ENCODE peak calls at places on chromosomes 3 and 15, in four cellular contexts. C is colonic mucosa, E is nephron progenitor cell, M is breast epithelium. X is an unnamed sample.

GRCh38 chr3:99323940-99324339 is 314.5 kb upstream of the COL8A1 start:
- DNase-seq in C (no peak), M (no peak), E (no peak), X (no peak)

GRCh38 chr15:65956307-65956706 is 87.0 kb downstream of the RAB11A start:
- DNase-seq in C (no peak), E (no peak), M (no peak), X (no peak)

GRCh38 chr3:42510325-42510724 is 7.9 kb downstream of the VIPR1 start:
- DNase-seq in M (no peak), C (peak; percentile 66), E (no peak), X (no peak)

GRCh38 chr15:25410649-25411048 is 28.2 kb downstream of the UBE3A start:
- DNase-seq in C (no peak), E (no peak), M (no peak), X (no peak)

GRCh38 chr15:40084657-40085056 is 24.0 kb downstream of the BMF start:
- DNase-seq in E (no peak), M (no peak), C (no peak), X (no peak)

GRCh38 chr3:54008099-54008498 is 114.3 kb upstream of the CACNA2D3 start:
- DNase-seq in E (no peak), C (no peak), M (no peak), X (no peak)

GRCh38 chr15:71106802-71107500 is 8.3 kb upstream of the THSD4 start:
- DNase-seq in M (no peak), C (no peak), E (no peak), X (no peak)

GRCh38 chr15:40155270-40155910 is 5.5 kb upstream of the BUB1B start:
- DNase-seq in C (peak; percentile 78), M (peak; percentile 73), E (no peak), X (no peak)

GRCh38 chr3:82423485-82423884 is 662.0 kb upstream of the GBE1 start:
- DNase-seq in E (no peak), M (no peak), C (no peak), X (no peak)

GRCh38 chr3:194990454-194991337 is 280.3 kb downstream of the XXYLT1 start:
- DNase-seq in C (peak; percentile 7), M (no peak), E (no peak), X (no peak)

GRCh38 chr15:53586815-53587214 is 172.6 kb downstream of the WDR72 start:
- DNase-seq in M (no peak), E (peak; percentile 64), C (peak; percentile 80), X (no peak)

GRCh38 chr15:63301088-63301487 is 23.7 kb downstream of the APH1B start:
- DNase-seq in M (no peak), E (no peak), C (no peak), X (no peak)

GRCh38 chr3:182671942-182672341 is 121.4 kb upstream of the ATP11B start:
- DNase-seq in M (no peak), E (no peak), C (no peak), X (no peak)

GRCh38 chr3:152683521-152683999 is 151.4 kb upstream of the P2RY1 start:
- DNase-seq in E (no peak), M (no peak), C (no peak), X (no peak)

GRCh38 chr3:111610189-111610588 is 15.0 kb upstream of the ZBED2 start:
- DNase-seq in C (no peak), M (no peak), E (no peak), X (no peak)

GRCh38 chr3:4343258-4343657 is 40.1 kb downstream of the SETMAR start:
- DNase-seq in M (no peak), C (no peak), E (no peak), X (no peak)

GRCh38 chr15:58182460-58183163 is 44.4 kb downstream of the AQP9 start:
- DNase-seq in M (no peak), E (peak; percentile 69), C (no peak), X (peak; percentile 32)

GRCh38 chr15:58179741-58180381 is 41.7 kb downstream of the AQP9 start:
- DNase-seq in M (no peak), E (no peak), C (no peak), X (no peak)

GRCh38 chr15:58190419-58190818 is 52.2 kb downstream of the AQP9 start:
- DNase-seq in C (no peak), E (no peak), M (no peak), X (no peak)

GRCh38 chr15:58189148-58189811 is 51.1 kb downstream of the AQP9 start:
- DNase-seq in E (no peak), C (no peak), M (no peak), X (no peak)

DNA sequence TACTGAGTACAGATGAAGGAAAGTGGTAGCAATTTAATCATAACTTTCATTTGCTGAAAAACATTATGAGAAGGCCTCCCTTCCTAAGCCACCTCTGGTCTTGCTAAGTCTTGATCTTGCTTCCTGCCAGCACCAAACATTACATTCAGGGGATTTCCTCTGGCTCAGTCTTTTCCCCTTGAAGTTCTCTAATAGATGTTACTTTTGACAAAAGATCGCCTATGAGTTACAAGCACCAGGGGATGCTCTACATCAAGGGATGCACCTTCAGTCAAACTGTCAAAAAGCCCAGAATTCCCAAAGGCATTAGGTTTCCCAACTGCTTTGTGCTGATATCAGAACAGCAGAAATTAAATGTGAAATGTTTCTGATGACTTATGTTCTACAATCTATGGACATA is 47.3 kb downstream of the AQP9 start:
- DNase-seq in E (no peak), M (no peak), C (no peak), X (no peak)
- TF ChIP-seq CTCF in E (no peak), M (no peak), C (no peak), X (no peak)

GRCh38 chr15:67523337-67523736 is 2.4 kb downstream of the C15orf61 start:
- DNase-seq in M (no peak), E (no peak), C (no peak), X (no peak)

GRCh38 chr15:67520276-67520975 is 505 bp upstream of the C15orf61 start:
- DNase-seq in C (no peak), M (no peak), E (no peak), X (no peak)

GRCh38 chr15:67524235-67524634 is 3.3 kb downstream of the C15orf61 start:
- DNase-seq in M (no peak), C (no peak), E (no peak), X (no peak)

GRCh38 chr15:67521770-67522568 is 1.0 kb downstream of the C15orf61 start:
- DNase-seq in C (no peak), M (no peak), E (no peak), X (no peak)

GRCh38 chr15:67520976-67521769 is at the start of gene C15orf61:
- DNase-seq in M (peak; percentile 91), E (peak; percentile 80), C (peak; percentile 91), X (peak; percentile 82)
- TF ChIP-seq CTCF in M (no peak), E (no peak), C (no peak), X (no peak)

DNA sequence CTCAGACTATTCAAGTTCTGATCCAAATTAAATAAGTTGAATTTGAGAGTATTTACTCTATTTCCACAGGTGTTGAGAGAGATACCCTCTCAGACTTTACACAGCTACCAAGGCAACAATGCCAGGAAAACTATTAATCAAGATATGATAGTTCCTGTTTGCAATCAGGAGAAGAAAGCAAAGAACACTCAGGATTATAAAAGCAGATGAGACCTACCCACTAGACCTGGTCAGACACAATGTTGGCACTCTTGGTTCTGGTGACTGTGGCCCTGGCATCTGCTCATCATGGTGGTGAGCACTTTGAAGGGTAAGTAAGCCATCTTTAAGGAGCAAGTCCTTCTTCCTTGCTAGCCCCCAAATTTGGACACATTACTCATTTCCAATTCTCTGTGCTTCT is at the start of gene CPB1:
- DNase-seq in E (no peak), M (no peak), C (no peak), X (no peak)
- TF ChIP-seq CTCF in E (no peak), M (no peak), C (no peak), X (no peak)

DNA sequence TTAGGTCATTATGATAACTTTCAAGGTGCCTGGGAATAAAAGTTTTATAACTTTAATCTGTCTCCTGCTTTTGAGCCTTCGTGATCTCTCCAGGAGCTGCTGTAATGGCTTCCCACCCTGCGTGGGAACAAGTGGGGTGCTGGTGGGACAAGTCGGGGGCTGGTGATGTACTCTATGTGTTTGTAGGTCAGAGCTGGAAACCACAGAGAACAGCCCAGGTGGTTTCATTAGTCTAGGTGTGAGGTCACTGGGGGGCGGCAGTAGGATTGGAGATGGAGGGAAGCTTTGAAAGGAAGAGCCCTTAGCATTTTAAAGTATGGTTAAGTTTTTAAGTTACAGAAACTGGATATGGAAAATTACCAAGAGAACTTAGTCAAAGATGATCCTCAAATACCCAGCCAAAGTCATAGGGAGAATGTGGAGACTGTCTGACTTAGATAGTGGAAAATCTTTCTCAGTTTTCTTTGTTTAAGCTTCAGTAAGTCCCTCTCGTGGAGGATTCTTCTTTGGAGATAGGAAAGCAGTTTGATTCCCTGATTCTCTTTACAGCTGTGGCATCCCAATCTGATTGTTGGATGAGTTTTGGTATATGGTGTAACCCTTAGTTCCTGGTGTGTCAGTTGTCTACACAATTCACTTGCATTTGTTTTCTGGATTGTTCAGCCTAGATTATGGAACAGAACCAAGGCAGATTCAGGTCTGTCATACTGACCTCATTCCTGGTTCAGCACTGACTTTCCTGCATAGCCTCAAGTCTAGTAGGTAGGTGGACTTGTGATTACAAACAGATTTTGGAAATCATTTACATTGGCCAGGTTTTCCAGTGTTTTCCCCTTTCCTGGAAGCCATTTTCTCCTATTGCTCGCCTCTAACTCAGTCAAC is 115.6 kb downstream of the FNDC3B start:
- DNase-seq in C (no peak), E (no peak), M (no peak), X (no peak)
- TF ChIP-seq CTCF in C (no peak), E (no peak), M (no peak), X (no peak)

GRCh38 chr3:133440652-133441051 is 40.8 kb downstream of the BFSP2 start:
- DNase-seq in E (no peak), C (no peak), M (no peak), X (no peak)

GRCh38 chr3:133441867-133442270 is 42.0 kb downstream of the BFSP2 start:
- DNase-seq in M (no peak), E (no peak), C (no peak), X (no peak)

GRCh38 chr3:133442518-133442917 is 42.7 kb downstream of the BFSP2 start:
- DNase-seq in M (no peak), E (no peak), C (no peak), X (no peak)

GRCh38 chr3:133439563-133439962 is 39.7 kb downstream of the BFSP2 start:
- DNase-seq in E (no peak), C (no peak), M (no peak), X (no peak)

GRCh38 chr3:133437391-133438093 is 37.7 kb downstream of the BFSP2 start:
- DNase-seq in M (no peak), E (no peak), C (no peak), X (no peak)
- TF ChIP-seq CTCF in M (no peak), E (no peak), C (no peak), X (no peak)

GRCh38 chr15:96622714-96623113 is 292.2 kb downstream of the NR2F2 start:
- DNase-seq in M (no peak), E (no peak), C (no peak), X (no peak)
- TF ChIP-seq CTCF in M (no peak), E (no peak), C (no peak), X (no peak)